ENCODE peak calls at places on chromosomes 12 and 14, in four cellular contexts. Y, H, V and S are unnamed samples.

GRCh38 chr14:59897757-59898383 is 22.1 kb upstream of the LRRC9 start:
- DNase-seq in Y (no peak), H (peak; percentile 30), V (no peak), S (peak; percentile 43)

GRCh38 chr12:18296201-18296908 is 35.0 kb downstream of the PIK3C2G start:
- DNase-seq in Y (peak; percentile 40), H (no peak), V (no peak), S (no peak)

GRCh38 chr14:69046468-69046867 is 67.4 kb upstream of the ACTN1 start:
- DNase-seq in Y (peak; percentile 46), H (no peak), V (no peak), S (no peak)

GRCh38 chr12:73352826-73353225 is 1080.7 kb downstream of the TRHDE start:
- DNase-seq in Y (no peak), H (no peak), V (no peak), S (no peak)

GRCh38 chr14:73785336-73785833 is 66.2 kb upstream of the PTGR2 start:
- DNase-seq in Y (peak; percentile 79), H (no peak), V (peak; percentile 29), S (peak; percentile 60)

GRCh38 chr12:84435682-84436081 is 476.9 kb downstream of the SLC6A15 start:
- DNase-seq in Y (no peak), H (no peak), V (no peak), S (no peak)

GRCh38 chr14:29716150-29716549 is 211.5 kb downstream of the PRKD1 start:
- DNase-seq in Y (peak; percentile 72), H (no peak), V (no peak), S (no peak)

GRCh38 chr14:79278798-79279644 is 932.3 kb downstream of the DIO2 start:
- DNase-seq in Y (peak; percentile 50), H (peak; percentile 43), V (no peak), S (no peak)

GRCh38 chr14:59925797-59926196 is 5.9 kb downstream of the LRRC9 start:
- DNase-seq in Y (no peak), H (no peak), V (no peak), S (no peak)

GRCh38 chr12:68530965-68531364 is 79.7 kb upstream of the RAP1B start:
- DNase-seq in Y (peak; percentile 82), H (no peak), V (no peak), S (no peak)

GRCh38 chr12:127328867-127329266 is 938.1 kb upstream of the TMEM132C start:
- DNase-seq in Y (no peak), H (no peak), V (no peak), S (no peak)
- TF ChIP-seq CTCF in Y (no peak), H (no peak), V (no peak), S (no peak)

GRCh38 chr12:49557917-49558215 is 10.1 kb downstream of the MCRS1 start:
- DNase-seq in Y (no peak), H (no peak), V (no peak), S (no peak)

GRCh38 chr12:49558526-49558925 is 9.4 kb downstream of the MCRS1 start:
- DNase-seq in Y (no peak), H (no peak), V (no peak), S (no peak)

GRCh38 chr12:49556391-49557186 is 11.4 kb downstream of the MCRS1 start:
- DNase-seq in Y (no peak), H (no peak), V (no peak), S (no peak)

GRCh38 chr12:49555631-49556390 is 12.1 kb downstream of the MCRS1 start:
- DNase-seq in Y (no peak), H (no peak), V (no peak), S (no peak)

DNA sequence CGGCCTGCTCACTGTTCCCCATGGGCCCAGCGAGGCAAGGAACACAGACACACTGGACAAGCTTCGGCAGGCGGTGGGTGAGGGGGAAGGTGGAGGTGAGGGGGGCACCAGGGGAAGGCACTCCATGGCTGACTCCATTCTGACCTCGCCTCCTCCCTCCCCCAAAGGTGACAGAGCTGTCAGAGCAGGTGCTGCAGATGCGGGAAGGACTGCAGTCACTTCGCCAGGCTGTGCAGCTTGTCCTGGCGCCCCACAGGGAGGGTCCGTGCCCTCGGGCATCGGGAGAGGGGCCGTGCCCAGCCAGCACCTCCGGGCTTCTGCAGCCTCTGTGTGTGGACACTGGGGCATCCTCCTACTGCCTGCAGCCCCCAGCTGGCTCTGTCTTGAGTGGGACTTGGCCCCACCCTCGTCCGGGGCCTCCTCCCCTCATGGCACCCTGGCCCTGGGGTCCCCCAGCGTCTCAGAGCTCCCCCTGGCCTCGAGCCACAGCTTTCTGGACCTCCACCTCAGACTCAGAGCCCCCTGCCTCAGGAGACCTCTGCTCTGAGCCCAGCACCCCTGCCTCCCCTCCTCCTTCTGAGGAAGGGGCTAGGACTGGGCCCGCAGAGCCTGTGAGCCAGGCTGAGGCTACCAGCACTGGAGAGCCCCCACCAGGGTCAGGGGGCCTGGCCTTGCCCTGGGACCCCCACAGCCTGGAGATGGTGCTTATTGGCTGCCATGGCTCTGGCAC is 10.6 kb downstream of the MCRS1 start:
- DNase-seq in Y (no peak), H (no peak), V (no peak), S (no peak)
- TF ChIP-seq CTCF in Y (no peak), H (no peak), V (no peak), S (no peak)

GRCh38 chr12:96094201-96094600 is 58.8 kb upstream of the LTA4H start:
- DNase-seq in Y (no peak), H (peak; percentile 36), V (no peak), S (no peak)
- TF ChIP-seq CTCF in Y (no peak), H (no peak), V (no peak), S (no peak)

DNA sequence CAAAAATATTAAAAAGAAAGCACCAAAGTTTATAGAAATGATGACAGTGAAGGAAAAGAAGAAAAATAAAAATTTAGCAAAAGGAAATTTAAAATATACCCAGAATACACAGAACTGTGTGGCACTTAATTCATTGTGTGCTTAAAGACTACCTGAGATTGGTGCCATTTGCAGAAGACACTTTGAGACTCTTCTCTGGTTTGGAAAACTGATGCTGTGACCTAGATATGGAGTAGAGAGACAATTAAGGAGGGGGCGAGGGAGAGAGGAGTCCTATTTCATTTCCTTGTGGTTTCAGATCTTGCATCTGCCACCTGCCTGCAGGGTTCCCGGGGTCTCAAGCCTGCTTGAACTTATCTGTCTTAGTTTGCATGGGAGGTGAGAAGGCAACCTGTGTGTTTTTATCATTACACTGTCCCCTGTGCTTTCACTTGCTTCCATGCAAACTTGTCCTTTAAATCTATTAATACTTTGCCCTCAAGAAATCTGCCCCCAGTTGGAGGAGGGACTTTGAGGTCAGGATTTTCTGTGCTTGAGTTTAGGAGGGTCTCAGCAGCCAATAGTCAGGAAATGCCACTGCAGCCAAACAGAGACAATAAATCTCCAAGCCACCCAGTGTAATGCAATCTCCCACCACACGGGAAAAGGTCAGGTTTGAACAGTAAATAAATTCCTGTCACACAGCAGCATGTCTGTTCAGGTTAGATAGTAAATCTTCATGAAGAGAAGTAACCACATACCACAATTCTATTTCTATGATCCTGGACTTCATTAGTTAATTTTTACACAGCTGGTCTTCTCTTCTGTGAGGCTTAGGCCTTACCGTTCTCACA is 119.4 kb downstream of the CAND1 start:
- DNase-seq in Y (no peak), H (no peak), V (no peak), S (no peak)
- TF ChIP-seq CTCF in Y (no peak), H (no peak), V (no peak), S (no peak)

GRCh38 chr12:100651108-100651507 is 77.6 kb downstream of the GAS2L3 start:
- DNase-seq in Y (no peak), H (no peak), V (no peak), S (no peak)
- TF ChIP-seq CTCF in Y (no peak), H (no peak), V (no peak), S (peak; percentile 18)

GRCh38 chr12:11981174-11981733 is 89.5 kb upstream of the BCL2L14 start:
- DNase-seq in Y (peak; percentile 70), H (no peak), V (peak; percentile 37), S (no peak)
- TF ChIP-seq CTCF in Y (peak; percentile 25), H (no peak), V (no peak), S (no peak)

DNA sequence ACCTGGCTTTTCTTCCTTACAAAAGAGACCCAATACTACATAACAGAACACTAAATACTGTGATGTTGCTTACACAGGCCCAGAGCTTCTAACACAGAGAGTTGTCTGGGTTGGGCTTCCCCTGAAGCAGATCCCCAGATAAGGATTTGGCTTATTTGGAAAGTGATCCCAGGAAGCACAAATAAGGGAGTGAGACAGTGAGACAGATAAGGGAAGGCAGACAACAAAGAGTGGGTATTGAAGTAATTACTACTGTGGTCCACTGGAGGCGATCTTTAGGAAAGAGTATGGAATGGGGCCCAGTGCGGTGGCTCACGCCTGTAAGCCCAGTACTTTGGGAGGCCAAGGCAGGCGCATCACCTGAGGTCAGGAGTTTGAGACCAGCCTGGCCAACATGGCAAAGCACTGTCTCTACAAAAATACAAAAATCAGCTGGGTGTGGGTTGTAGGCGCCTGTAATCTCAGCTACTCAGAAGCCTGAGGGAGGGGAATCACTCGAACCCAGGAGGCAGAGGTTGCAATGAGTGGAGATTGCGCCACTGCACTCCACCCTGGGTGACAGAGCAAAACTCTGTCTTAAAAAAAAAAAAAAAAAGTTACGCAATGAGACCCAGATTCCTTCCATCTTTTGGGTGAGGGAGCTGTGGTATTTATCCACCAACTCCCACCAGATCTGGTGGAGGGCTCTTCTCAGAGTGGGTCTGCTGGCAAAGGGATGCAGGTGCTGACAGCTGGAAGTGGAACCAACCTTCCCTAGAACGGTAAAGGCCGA is 10.2 kb upstream of the C12orf43 start:
- DNase-seq in Y (no peak), H (peak; percentile 60), V (no peak), S (no peak)
- TF ChIP-seq CTCF in Y (no peak), H (no peak), V (no peak), S (peak; percentile 14)

GRCh38 chr12:67116134-67116533 is 153.0 kb upstream of the CAND1 start:
- DNase-seq in Y (no peak), H (no peak), V (no peak), S (no peak)
- TF ChIP-seq CTCF in Y (no peak), H (no peak), V (no peak), S (no peak)

GRCh38 chr12:125185740-125186470 is 120.7 kb downstream of the AACS start:
- DNase-seq in Y (peak; percentile 63), H (peak; percentile 19), V (no peak), S (no peak)
- TF ChIP-seq CTCF in Y (no peak), H (no peak), V (no peak), S (no peak)

DNA sequence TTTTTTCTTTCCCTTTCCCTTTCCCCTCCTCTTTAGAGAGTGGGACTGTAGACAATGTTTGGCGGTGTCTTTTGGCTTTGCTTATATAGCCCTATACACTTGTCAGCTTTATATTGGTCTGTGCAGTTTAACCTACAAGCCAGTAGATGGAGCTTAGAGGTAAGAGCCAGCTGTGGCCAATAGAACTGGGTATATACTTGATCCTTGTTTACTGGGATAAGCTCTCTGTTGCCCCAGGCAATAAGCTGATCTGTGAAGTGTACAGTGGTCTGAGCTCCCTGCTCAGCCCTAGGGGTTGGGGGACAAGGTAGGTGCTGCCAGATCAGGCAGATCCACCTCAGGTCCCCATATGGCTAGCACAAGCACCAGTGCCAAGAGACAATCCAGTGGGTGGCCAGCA is 434.1 kb downstream of the NOVA1 start:
- DNase-seq in Y (peak; percentile 49), H (no peak), V (no peak), S (no peak)
- TF ChIP-seq CTCF in Y (peak; percentile 67), H (peak; percentile 11), V (no peak), S (no peak)